ENCODE peak calls at places on chromosomes 6 and 20, in five cellular contexts. Y is NCI-H1436; V is COR-L47; I is activated T-helper 1 cell treated with anti-CD3 and anti-CD28 coated beads, Interleukin-2, amount 50 U/mL, for 16 hours; B is EL. H is an unnamed sample.

GRCh38 chr6:134041093-134041492 is 11.3 kb downstream of the SLC2A12 start:
- DNase-seq in Y (no peak), V (no peak), I (no peak), B (peak; percentile 41), H (peak; percentile 57)

GRCh38 chr6:84220809-84221409 is 6.5 kb downstream of the CEP162 start:
- DNase-seq in Y (peak; percentile 4), V (peak; percentile 13), I (no peak), B (peak; percentile 31), H (no peak)

GRCh38 chr20:1893721-1894470 is 1.3 kb upstream of the SIRPA start:
- DNase-seq in Y (no peak), V (no peak), I (no peak), B (no peak), H (no peak)

GRCh38 chr20:17866234-17867001 is 102.2 kb downstream of the SNX5 start:
- DNase-seq in Y (no peak), V (no peak), I (no peak), B (no peak), H (no peak)

GRCh38 chr6:11779308-11780096 is 899 bp upstream of the ADTRP start:
- DNase-seq in Y (no peak), V (no peak), I (no peak), B (no peak), H (no peak)

GRCh38 chr20:47681977-47682812 is 103.1 kb downstream of the SULF2 start:
- DNase-seq in Y (no peak), V (no peak), I (no peak), B (peak; percentile 44), H (peak; percentile 58)

GRCh38 chr6:85402922-85403321 is 47.0 kb upstream of the NT5E start:
- DNase-seq in Y (no peak), V (no peak), I (no peak), B (no peak), H (no peak)

GRCh38 chr6:11848252-11848651 is 69.6 kb upstream of the ADTRP start:
- DNase-seq in Y (no peak), V (no peak), I (no peak), B (no peak), H (no peak)